ENCODE peak calls at places on chromosomes 16 and 17, in five cellular contexts. G is GM23248, E is HCT116, R is GM23338, P is SK-N-SH. X is an unnamed sample. For H3K9me2, the result is how much of the 10 kb centered on the place peaks cover.

GRCh38 chr17:71453876-71454422 is 666.9 kb upstream of the SOX9 start:
- DNase-seq in G (no peak), E (no peak), R (no peak), P (no peak), X (no peak)

GRCh38 chr16:71360378-71360777 is 1.9 kb downstream of the CALB2 start:
- DNase-seq in G (peak), E (peak), R (no peak), P (no peak), X (no peak)

GRCh38 chr16:80174416-80174815 is 366.4 kb upstream of the DYNLRB2 start:
- DNase-seq in G (peak), E (no peak), R (no peak), P (no peak), X (no peak)

GRCh38 chr17:29778936-29779811 is 150.9 kb downstream of the SSH2 start:
- DNase-seq in G (peak), E (peak), R (peak), P (peak), X (peak)

GRCh38 chr17:2106308-2106707 is 51.4 kb downstream of the HIC1 start:
- DNase-seq in G (no peak), E (no peak), R (no peak), P (no peak), X (no peak)

GRCh38 chr17:30570596-30571265 is 93.5 kb downstream of the GOSR1 start:
- DNase-seq in G (no peak), E (no peak), R (no peak), P (no peak), X (no peak)

GRCh38 chr17:58097384-58098088 is 14.3 kb downstream of the DYNLL2 start:
- DNase-seq in G (no peak), E (no peak), R (no peak), P (no peak), X (no peak)

GRCh38 chr17:83080641-83081560 is 1.5 kb downstream of the METRNL start:
- DNase-seq in G (peak), E (no peak), R (peak), P (peak), X (peak)

GRCh38 chr17:62653002-62653830 is 25.7 kb downstream of the MRC2 start:
- DNase-seq in G (peak), E (no peak), R (peak), P (peak), X (no peak)

GRCh38 chr17:63086483-63087185 is 120.6 kb downstream of the TANC2 start:
- DNase-seq in G (no peak), E (no peak), R (no peak), P (no peak), X (no peak)

GRCh38 chr17:6480325-6480675 is 36.0 kb downstream of the PIMREG start:
- DNase-seq in G (no peak), E (no peak), R (peak), P (no peak), X (no peak)

GRCh38 chr16:85673529-85674417 is 15.0 kb downstream of the GINS2 start:
- DNase-seq in G (peak), E (no peak), R (no peak), P (peak), X (no peak)

GRCh38 chr16:50666658-50667496 is 14.2 kb downstream of the SNX20 start:
- DNase-seq in G (no peak), E (no peak), R (peak), P (no peak), X (no peak)

GRCh38 chr17:44002141-44002848 is 2.1 kb upstream of the NAGS start:
- DNase-seq in G (peak), E (no peak), R (no peak), P (no peak), X (no peak)

GRCh38 chr17:56830726-56831363 is 2.9 kb downstream of the C17orf67 start:
- DNase-seq in G (no peak), E (no peak), R (no peak), P (no peak), X (no peak)

GRCh38 chr16:88451586-88452484 is 1.2 kb upstream of the ZFPM1 start:
- DNase-seq in G (no peak), E (peak), R (no peak), P (no peak), X (peak)

GRCh38 chr16:3443108-3444031 is at the start of the genes NAA60 and ZNF597:
- DNase-seq in G (peak), E (peak), R (peak), P (peak), X (peak)

GRCh38 chr16:79562166-79562823 is 38.2 kb downstream of the MAF start:
- DNase-seq in G (no peak), E (no peak), R (no peak), P (no peak), X (no peak)

GRCh38 chr16:81997738-81998137 is 13.5 kb downstream of the SDR42E1 start:
- DNase-seq in G (peak), E (no peak), R (no peak), P (no peak), X (no peak)

GRCh38 chr16:25707982-25708583 is 16.3 kb downstream of the HS3ST4 start:
- DNase-seq in G (peak), E (peak), R (peak), P (peak), X (peak)

GRCh38 chr17:79811036-79811887 is 14.4 kb upstream of the CBX8 start:
- DNase-seq in G (peak), E (peak), R (peak), P (peak), X (peak)

GRCh38 chr17:14471052-14471451 is 170.2 kb downstream of the HS3ST3B1 start:
- DNase-seq in G (peak), E (no peak), R (no peak), P (no peak), X (no peak)

GRCh38 chr17:34163123-34163522 is 92.0 kb upstream of the CCL2 start:
- DNase-seq in G (no peak), E (no peak), R (no peak), P (no peak), X (no peak)

GRCh38 chr16:65394306-65394705 is 272.4 kb upstream of the CDH11 start:
- DNase-seq in G (no peak), E (no peak), R (no peak), P (no peak), X (no peak)

GRCh38 chr17:58873926-58874325 is 118.3 kb downstream of the PPM1E start:
- DNase-seq in G (no peak), E (no peak), R (no peak), P (no peak), X (no peak)

GRCh38 chr17:63973930-63974593 is 1.3 kb upstream of the SCN4A start:
- DNase-seq in G (peak), E (no peak), R (no peak), P (no peak), X (no peak)

DNA sequence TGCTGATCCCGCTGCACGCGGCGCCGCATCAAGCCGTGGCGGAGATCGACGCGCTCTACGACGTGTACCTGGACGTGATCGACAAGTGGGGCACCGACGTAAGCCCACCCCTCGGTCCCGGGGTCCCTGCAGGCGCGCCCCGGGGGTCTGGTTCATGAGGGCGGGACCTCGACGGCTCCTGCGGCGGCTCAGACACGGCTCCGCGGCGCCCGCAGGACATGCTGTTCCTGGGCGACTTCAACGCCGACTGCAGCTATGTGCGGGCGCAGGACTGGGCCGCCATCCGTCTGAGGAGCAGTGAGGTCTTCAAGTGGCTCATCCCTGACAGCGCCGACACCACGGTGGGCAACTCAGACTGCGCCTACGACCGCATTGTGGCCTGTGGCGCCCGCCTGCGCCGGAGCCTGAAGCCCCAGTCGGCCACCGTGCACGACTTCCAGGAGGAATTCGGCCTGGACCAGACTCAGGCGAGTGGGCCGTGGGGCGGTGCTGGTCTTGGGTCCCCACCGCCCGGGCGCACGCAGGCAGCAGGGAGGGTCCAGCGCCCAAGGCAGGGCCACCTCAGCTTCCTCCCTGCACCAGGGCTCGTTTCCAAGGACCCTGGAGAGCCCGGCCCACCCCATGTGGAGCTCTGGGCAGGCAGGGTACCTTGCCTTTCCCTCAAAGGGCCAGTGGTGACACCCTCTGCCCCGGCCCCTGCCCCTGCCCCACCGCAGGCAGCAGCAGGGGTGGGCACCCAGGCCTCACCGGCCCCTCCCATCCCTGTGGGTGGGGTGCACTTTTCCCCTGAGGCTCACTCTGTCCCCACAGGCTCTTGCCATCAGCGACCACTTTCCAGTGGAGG is 1.5 kb downstream of the DNASE1L2 start:
- DNase-seq in G (no peak), E (no peak), R (peak), P (peak), X (no peak)
- H3K4me2 ChIP-seq in G (no peak), E (no peak), R (peak), P (no peak), X (no peak)

DNA sequence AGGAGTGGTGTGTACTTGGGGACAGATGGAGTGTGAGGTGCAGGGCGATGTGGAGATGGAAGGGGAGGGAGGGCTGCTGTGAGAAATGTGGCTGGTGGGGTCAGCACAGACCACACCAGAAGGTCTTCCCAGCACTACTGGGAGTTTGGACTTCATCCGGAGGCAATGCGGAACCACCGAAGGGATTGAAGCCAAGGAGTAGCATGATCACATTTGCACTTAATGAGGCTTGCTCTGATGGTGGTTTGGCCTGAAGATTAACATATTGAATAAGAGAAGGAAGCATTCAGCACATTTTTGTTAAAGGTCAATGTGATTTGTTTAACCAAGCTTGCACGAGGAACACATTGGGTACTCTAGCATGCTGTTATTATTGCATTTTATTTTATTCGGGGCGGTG is 378.6 kb downstream of the UTP18 start:
- DNase-seq in G (no peak), E (no peak), R (no peak), P (no peak), X (no peak)
- H3K27ac ChIP-seq in G (no peak), E (no peak), R (no peak), P (no peak), X (no peak)

GRCh38 chr16:87348616-87349157 is 31.5 kb upstream of the C16orf95 start:
- DNase-seq in G (no peak), E (no peak), R (no peak), P (no peak), X (no peak)
- H3K9me2 ChIP-seq in G (under half), E (under half), R (under half), P (under half), X (under half)

DNA sequence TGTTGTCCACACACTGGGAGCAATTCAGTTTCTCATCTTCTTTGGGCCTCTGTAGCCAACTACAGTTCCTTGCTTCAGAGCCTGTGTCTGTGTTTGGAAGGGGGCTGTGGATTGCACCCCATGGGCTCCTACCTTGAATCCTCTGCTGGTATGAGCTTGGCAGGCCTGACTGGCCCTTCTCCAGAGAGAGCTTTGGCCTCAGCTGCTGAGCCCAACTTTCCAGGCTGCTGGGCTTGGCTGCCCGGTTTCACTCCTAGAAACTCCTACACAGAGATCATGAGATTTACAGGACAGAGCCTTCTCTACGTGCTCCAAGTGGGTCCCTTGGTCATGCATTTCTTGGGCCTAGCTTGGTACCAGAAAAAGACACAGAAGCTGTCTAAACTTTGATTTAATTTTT is 354.4 kb downstream of the SNX29 start:
- DNase-seq in G (peak), E (no peak), R (no peak), P (no peak), X (no peak)
- H3K4me2 ChIP-seq in G (no peak), E (no peak), R (no peak), P (no peak), X (peak)

GRCh38 chr17:19713462-19713861 is 2.9 kb downstream of the SLC47A2 start:
- DNase-seq in G (no peak), E (no peak), R (peak), P (peak), X (no peak)
- H3K27ac ChIP-seq in G (no peak), E (no peak), R (no peak), P (no peak), X (no peak)

GRCh38 chr16:73531021-73531420 is 483.1 kb upstream of the ZFHX3 start:
- DNase-seq in G (no peak), E (no peak), R (no peak), P (no peak), X (no peak)
- H3K9me2 ChIP-seq in G (under half), E (under half), R (under half), P (under half), X (under half)

DNA sequence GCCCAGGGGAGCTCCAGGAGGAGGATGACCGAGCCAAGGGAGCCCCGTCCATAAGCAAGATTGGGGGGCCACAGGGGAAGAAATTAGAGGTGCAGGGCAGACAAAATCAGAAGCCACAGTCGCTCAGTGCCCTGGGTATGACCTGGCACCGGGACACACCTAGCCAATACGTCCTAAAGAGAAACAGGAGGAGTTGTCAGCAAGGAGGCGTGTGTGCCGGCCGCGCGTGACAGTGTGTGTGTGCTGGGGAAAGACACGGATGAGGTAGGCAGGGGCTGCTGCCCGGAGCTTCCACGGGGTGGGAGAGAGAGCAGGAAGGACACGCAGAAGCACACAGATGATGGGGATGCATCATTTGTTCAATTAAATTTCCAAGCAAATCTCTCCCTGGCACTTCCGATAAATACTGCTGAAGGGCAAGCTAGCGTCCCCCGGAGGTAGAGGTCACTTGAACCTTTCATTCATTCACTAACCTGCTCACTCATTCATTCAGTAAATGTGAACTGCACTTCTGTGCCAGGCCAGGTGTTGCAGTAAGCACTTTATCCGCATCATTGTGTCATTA is 38.0 kb downstream of the C16orf95 start:
- DNase-seq in G (no peak), E (no peak), R (no peak), P (no peak), X (no peak)
- H3K4me2 ChIP-seq in G (no peak), E (peak), R (no peak), P (peak), X (no peak)

GRCh38 chr16:47492428-47493357 is 31.6 kb downstream of the PHKB start:
- DNase-seq in G (peak), E (no peak), R (peak), P (no peak), X (peak)
- H3K27ac ChIP-seq in G (no peak), E (no peak), R (peak), P (no peak), X (peak)